ENCODE peak calls at places on chromosomes 2 and 18, in eight cellular contexts. B, I, R, J, Y, G, V and M are unnamed samples.

GRCh38 chr2:73175663-73176204 is 26.6 kb upstream of the NOTO start:
- DNase-seq in B (peak; percentile 93), I (peak; percentile 81), R (peak; percentile 18), J (peak; percentile 44), Y (peak; percentile 62), G (peak; percentile 65), V (peak; percentile 4), M (no peak)

GRCh38 chr18:68270009-68270408 is 444.9 kb downstream of the TMX3 start:
- DNase-seq in B (no peak), I (no peak), R (no peak), J (no peak), Y (no peak), G (no peak), V (no peak), M (no peak)

GRCh38 chr2:40716879-40717278 is 265.0 kb upstream of the SLC8A1 start:
- DNase-seq in B (no peak), I (no peak), R (peak; percentile 69), J (no peak), Y (peak; percentile 81), G (no peak), V (no peak), M (no peak)

GRCh38 chr18:32420084-32420483 is 50.6 kb downstream of the GAREM1 start:
- DNase-seq in B (no peak), I (no peak), R (no peak), J (no peak), Y (no peak), G (no peak), V (no peak), M (no peak)

GRCh38 chr2:21443494-21444105 is 319.8 kb downstream of the TDRD15 start:
- DNase-seq in B (no peak), I (no peak), R (no peak), J (no peak), Y (peak; percentile 22), G (no peak), V (no peak), M (no peak)

GRCh38 chr2:25347205-25347815 is 5.6 kb upstream of the DNMT3A start:
- DNase-seq in B (no peak), I (no peak), R (no peak), J (no peak), Y (peak; percentile 72), G (no peak), V (no peak), M (no peak)

GRCh38 chr2:71711470-71711857 is 258.1 kb downstream of the DYSF start:
- DNase-seq in B (no peak), I (no peak), R (no peak), J (no peak), Y (no peak), G (no peak), V (no peak), M (no peak)

GRCh38 chr2:223086360-223086981 is 34.5 kb downstream of the KCNE4 start:
- DNase-seq in B (no peak), I (no peak), R (no peak), J (no peak), Y (no peak), G (no peak), V (no peak), M (no peak)

GRCh38 chr2:222330910-222331309 is 32.1 kb upstream of the PAX3 start:
- DNase-seq in B (no peak), I (no peak), R (no peak), J (no peak), Y (no peak), G (no peak), V (no peak), M (no peak)

GRCh38 chr2:30947686-30948085 is 140.4 kb upstream of the CAPN13 start:
- DNase-seq in B (no peak), I (no peak), R (no peak), J (no peak), Y (no peak), G (no peak), V (no peak), M (no peak)

GRCh38 chr2:47485177-47485576 is 82.2 kb downstream of the MSH2 start:
- DNase-seq in B (no peak), I (no peak), R (no peak), J (no peak), Y (no peak), G (no peak), V (no peak), M (no peak)

GRCh38 chr2:153871231-153872221 is at the start of gene GALNT13:
- DNase-seq in B (no peak), I (no peak), R (no peak), J (peak; percentile 81), Y (no peak), G (no peak), V (peak; percentile 92), M (no peak)

GRCh38 chr18:7946724-7947377 is 379.7 kb downstream of the PTPRM start:
- DNase-seq in B (no peak), I (no peak), R (peak; percentile 11), J (no peak), Y (peak; percentile 89), G (no peak), V (peak; percentile 63), M (no peak)

GRCh38 chr2:224909885-224910517 is 132.3 kb downstream of the DOCK10 start:
- DNase-seq in B (no peak), I (peak; percentile 51), R (no peak), J (no peak), Y (peak; percentile 73), G (peak; percentile 46), V (no peak), M (no peak)

GRCh38 chr2:216064014-216064630 is 17.5 kb downstream of the PECR start:
- DNase-seq in B (no peak), I (no peak), R (no peak), J (no peak), Y (peak; percentile 43), G (no peak), V (no peak), M (no peak)

GRCh38 chr18:73848656-73849055 is 299.0 kb downstream of the FBXO15 start:
- DNase-seq in B (no peak), I (no peak), R (peak; percentile 3), J (no peak), Y (peak; percentile 88), G (no peak), V (no peak), M (peak; percentile 51)

GRCh38 chr2:16413257-16413656 is 252.4 kb downstream of the CYRIA start:
- DNase-seq in B (no peak), I (no peak), R (no peak), J (no peak), Y (no peak), G (no peak), V (no peak), M (no peak)

GRCh38 chr2:110858135-110858737 is 125.9 kb downstream of the ACOXL start:
- DNase-seq in B (peak; percentile 24), I (peak; percentile 99), R (no peak), J (no peak), Y (no peak), G (no peak), V (peak; percentile 16), M (no peak)

GRCh38 chr2:217685255-217685605 is 317.6 kb downstream of the TNS1 start:
- DNase-seq in B (no peak), I (no peak), R (peak; percentile 68), J (peak; percentile 19), Y (peak; percentile 95), G (peak; percentile 79), V (no peak), M (peak; percentile 73)

GRCh38 chr2:162029287-162029901 is 44.6 kb downstream of the DPP4 start:
- DNase-seq in B (no peak), I (no peak), R (peak; percentile 46), J (no peak), Y (peak; percentile 37), G (no peak), V (no peak), M (no peak)

GRCh38 chr2:197946562-197946961 is 142.2 kb downstream of the PLCL1 start:
- DNase-seq in B (no peak), I (no peak), R (no peak), J (peak; percentile 13), Y (no peak), G (no peak), V (no peak), M (no peak)

GRCh38 chr2:64630752-64631151 is 23.0 kb downstream of the SERTAD2 start:
- DNase-seq in B (no peak), I (no peak), R (no peak), J (no peak), Y (no peak), G (no peak), V (no peak), M (no peak)

GRCh38 chr2:127389778-127390435 is 2.1 kb upstream of the MAP3K2 start:
- DNase-seq in B (no peak), I (peak; percentile 75), R (no peak), J (no peak), Y (no peak), G (no peak), V (no peak), M (no peak)

GRCh38 chr18:79321625-79322024 is 74.1 kb upstream of the NFATC1 start:
- DNase-seq in B (no peak), I (no peak), R (no peak), J (no peak), Y (peak; percentile 44), G (no peak), V (no peak), M (no peak)

GRCh38 chr2:218756599-218757377 is 25.2 kb upstream of the CYP27A1 start:
- DNase-seq in B (no peak), I (no peak), R (no peak), J (no peak), Y (no peak), G (no peak), V (no peak), M (no peak)

GRCh38 chr2:112151701-112152440 is 13.7 kb downstream of the FBLN7 start:
- DNase-seq in B (peak; percentile 86), I (no peak), R (no peak), J (no peak), Y (no peak), G (no peak), V (no peak), M (no peak)

GRCh38 chr2:216317831-216318230 is 54.5 kb downstream of the MARCHF4 start:
- DNase-seq in B (no peak), I (no peak), R (no peak), J (no peak), Y (no peak), G (no peak), V (no peak), M (no peak)

GRCh38 chr2:165406053-165406628 is 63.4 kb upstream of the CSRNP3 start:
- DNase-seq in B (no peak), I (peak; percentile 4), R (no peak), J (peak; percentile 17), Y (no peak), G (no peak), V (no peak), M (no peak)

GRCh38 chr18:25974630-25975077 is 115.8 kb downstream of the SS18 start:
- DNase-seq in B (no peak), I (peak; percentile 6), R (no peak), J (no peak), Y (no peak), G (no peak), V (no peak), M (no peak)

GRCh38 chr2:220104871-220105351 is 477.5 kb downstream of the SLC4A3 start:
- DNase-seq in B (no peak), I (no peak), R (peak; percentile 65), J (peak; percentile 30), Y (peak; percentile 91), G (no peak), V (no peak), M (no peak)

GRCh38 chr2:100887713-100888112 is 67.8 kb downstream of the NPAS2 start:
- DNase-seq in B (no peak), I (no peak), R (no peak), J (no peak), Y (no peak), G (peak; percentile 73), V (peak; percentile 19), M (no peak)

GRCh38 chr2:184685999-184686841 is 87.9 kb downstream of the ZNF804A start:
- DNase-seq in B (no peak), I (no peak), R (no peak), J (no peak), Y (no peak), G (no peak), V (no peak), M (no peak)

GRCh38 chr2:11055816-11056215 is 99.5 kb upstream of the SLC66A3 start:
- DNase-seq in B (no peak), I (no peak), R (no peak), J (no peak), Y (no peak), G (no peak), V (no peak), M (no peak)

GRCh38 chr2:230678018-230678417 is 34.6 kb upstream of the CAB39 start:
- DNase-seq in B (no peak), I (no peak), R (no peak), J (no peak), Y (no peak), G (no peak), V (no peak), M (no peak)